ENCODE peak calls at places on chromosome 16, in five cellular contexts. H, F, K, B and O are unnamed samples.

GRCh38 chr16:66133641-66134402 is 232.7 kb upstream of the CDH5 start:
- DNase-seq in K (no peak), F (no peak), B (no peak), H (peak; percentile 43), O (no peak)

GRCh38 chr16:12706628-12707027 is 97.1 kb downstream of the CPPED1 start:
- DNase-seq in B (no peak), H (no peak), F (no peak), K (no peak), O (no peak)

GRCh38 chr16:64586756-64587155 is 535.1 kb downstream of the CDH11 start:
- DNase-seq in B (no peak), F (no peak), H (no peak), K (no peak), O (no peak)

GRCh38 chr16:78676351-78676750 is 576.9 kb downstream of the WWOX start:
- DNase-seq in H (no peak), K (no peak), B (no peak), F (no peak), O (no peak)

GRCh38 chr16:58661199-58661830 is 23.3 kb downstream of the SLC38A7 start:
- DNase-seq in K (peak; percentile 54), F (no peak), B (peak; percentile 85), H (peak; percentile 87), O (no peak)

GRCh38 chr16:57147381-57148191 is 38.3 kb downstream of the PSME3IP1 start:
- DNase-seq in F (no peak), H (peak; percentile 27), K (peak; percentile 38), B (no peak), O (no peak)

GRCh38 chr16:56848056-56848936 is 16.7 kb upstream of the SLC12A3 start:
- DNase-seq in B (peak; percentile 70), H (peak; percentile 75), K (peak; percentile 35), F (no peak), O (no peak)

GRCh38 chr16:53864819-53865491 is 161.0 kb downstream of the FTO start:
- DNase-seq in K (no peak), B (peak; percentile 58), H (peak; percentile 11), F (no peak), O (no peak)

GRCh38 chr16:1488619-1489018 is at the start of gene PTX4:
- DNase-seq in B (no peak), H (no peak), K (no peak), F (no peak), O (no peak)

GRCh38 chr16:175145-175949 is 1.1 kb upstream of the HBA1 start:
- DNase-seq in B (no peak), H (no peak), F (no peak), K (no peak), O (no peak)

GRCh38 chr16:179431-179830 is 828 bp upstream of the HBQ1 start:
- DNase-seq in B (no peak), F (no peak), K (no peak), H (no peak), O (no peak)

GRCh38 chr16:180101-180920 is at the start of gene HBQ1:
- DNase-seq in K (peak; percentile 17), H (peak; percentile 45), F (no peak), B (no peak), O (no peak)

GRCh38 chr16:177981-178676 is 1.6 kb downstream of the HBA1 start:
- DNase-seq in H (no peak), F (no peak), K (no peak), B (peak; percentile 25), O (no peak)

GRCh38 chr16:177394-177822 is 928 bp downstream of the HBA1 start:
- DNase-seq in B (no peak), F (no peak), H (peak; percentile 28), K (no peak), O (no peak)
- H3K27me3 ChIP-seq in B (peaks cover 17% of the 10 kb centered on the region), F (peaks cover 23% of the 10 kb centered on the region), H (peaks cover 64% of the 10 kb centered on the region), K (peaks cover 31% of the 10 kb centered on the region), O (peaks cover 41% of the 10 kb centered on the region)

GRCh38 chr16:31577411-31577810 is 49.7 kb downstream of the AHSP start:
- DNase-seq in F (no peak), B (no peak), H (no peak), K (no peak), O (no peak)
- H3K9me3 ChIP-seq in F (peaks cover 4% of the 10 kb centered on the region), B (no peaks in the 10 kb centered on the region), H (no peaks in the 10 kb centered on the region), K (peaks cover 12% of the 10 kb centered on the region), O (no peaks in the 10 kb centered on the region)

DNA sequence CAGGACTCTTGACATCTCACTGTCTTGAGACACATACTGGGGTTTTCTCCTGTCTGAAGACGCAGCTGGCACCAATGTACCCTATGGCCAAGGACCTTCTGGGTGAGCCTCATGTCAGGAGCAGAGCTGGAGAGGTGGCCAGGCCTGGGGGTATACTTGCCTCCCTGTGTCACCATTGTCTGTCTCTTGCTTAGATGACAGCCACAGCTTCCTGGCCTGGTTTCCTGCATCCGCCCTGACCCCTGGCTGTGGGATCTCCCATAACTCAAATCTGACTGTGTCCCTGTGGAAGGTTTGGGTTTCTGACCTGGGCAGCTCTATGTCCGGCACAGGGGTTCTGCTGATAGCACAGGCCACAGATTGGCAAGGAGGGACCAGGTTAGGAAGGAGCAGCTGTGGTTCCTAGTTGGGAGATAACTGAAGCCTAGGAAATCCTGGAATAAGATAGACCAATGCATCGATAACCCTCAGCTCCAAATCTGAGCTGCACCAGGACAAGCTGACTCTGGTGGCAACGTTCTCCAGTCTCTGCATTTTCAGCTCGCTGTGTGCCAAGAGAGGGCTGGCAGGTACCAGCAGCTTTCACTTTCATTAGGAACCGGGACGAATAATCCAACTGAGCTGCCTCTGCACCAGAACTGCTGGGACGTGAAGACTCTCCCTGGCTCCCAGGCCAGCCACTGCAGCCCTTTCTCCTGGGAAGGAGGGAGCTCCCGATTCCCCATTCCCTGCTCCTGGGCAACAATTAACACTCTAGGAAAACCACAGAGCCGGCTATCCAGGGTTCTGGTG is 5.0 kb downstream of the DEXI start:
- DNase-seq in K (no peak), B (no peak), F (no peak), H (no peak), O (no peak)
- H3K4me1 ChIP-seq in K (peaks cover 81% of the 10 kb centered on the region), B (peaks cover 14% of the 10 kb centered on the region), F (peaks cover 69% of the 10 kb centered on the region), H (peaks cover 10% of the 10 kb centered on the region), O (peaks cover 47% of the 10 kb centered on the region)

GRCh38 chr16:89596957-89597644 is 16.3 kb upstream of the DPEP1 start:
- DNase-seq in B (no peak), F (no peak), K (no peak), H (no peak), O (no peak)
- H3K27me3 ChIP-seq in B (no peaks in the 10 kb centered on the region), F (no peaks in the 10 kb centered on the region), K (peaks cover under 1% of the 10 kb centered on the region), H (no peaks in the 10 kb centered on the region), O (no peaks in the 10 kb centered on the region)